ENCODE peak calls at places on chromosomes 2 and 18, in seven cellular contexts. A is GM12878, T is GM12892, O is SK-N-SH, C is HepG2, U is K562, K is H1. N is an unnamed sample.

GRCh38 chr18:25348361-25349130 is 3.4 kb downstream of the ZNF521 start:
- DNase-seq in A (no peak), T (no peak), O (no peak), C (no peak), U (no peak), K (no peak), N (no peak)

GRCh38 chr2:55732854-55733253 is 39.2 kb upstream of the PNPT1 start:
- DNase-seq in A (no peak), T (no peak), O (no peak), C (no peak), U (no peak), K (no peak), N (no peak)

GRCh38 chr2:51410351-51410750 is 378.4 kb upstream of the NRXN1 start:
- DNase-seq in A (no peak), T (no peak), O (no peak), C (no peak), U (no peak), K (no peak), N (no peak)

GRCh38 chr2:157620956-157621355 is 7.7 kb downstream of the ACVR1C start:
- DNase-seq in A (no peak), T (no peak), O (no peak), C (no peak), U (no peak), K (no peak), N (no peak)

GRCh38 chr2:136246086-136246669 is 128.2 kb upstream of the CXCR4 start:
- DNase-seq in A (peak; percentile 60), T (peak; percentile 34), O (peak; percentile 21), C (peak; percentile 16), U (no peak), K (no peak), N (no peak)

GRCh38 chr18:22391571-22392359 is 25.9 kb downstream of the CTAGE1 start:
- DNase-seq in A (no peak), T (no peak), O (peak; percentile 7), C (no peak), U (no peak), K (no peak), N (no peak)

GRCh38 chr2:160252278-160252887 is 52.3 kb upstream of the ITGB6 start:
- DNase-seq in A (no peak), T (no peak), O (peak; percentile 51), C (peak; percentile 22), U (peak; percentile 38), K (no peak), N (no peak)

GRCh38 chr18:10041180-10041579 is 127.4 kb downstream of the VAPA start:
- DNase-seq in A (no peak), T (no peak), O (no peak), C (no peak), U (no peak), K (no peak), N (no peak)

GRCh38 chr2:230924470-230925341 is at the start of gene GPR55:
- DNase-seq in A (peak; percentile 56), T (peak; percentile 65), O (no peak), C (no peak), U (peak; percentile 53), K (no peak), N (no peak)

GRCh38 chr2:235988271-235989015 is 179.7 kb downstream of the GBX2 start:
- DNase-seq in A (no peak), T (no peak), O (no peak), C (no peak), U (no peak), K (no peak), N (no peak)

GRCh38 chr2:209536363-209536762 is 112.5 kb downstream of the MAP2 start:
- DNase-seq in A (no peak), T (no peak), O (no peak), C (no peak), U (no peak), K (no peak), N (no peak)

GRCh38 chr2:12397861-12398260 is 318.9 kb upstream of the TRIB2 start:
- DNase-seq in A (no peak), T (no peak), O (no peak), C (no peak), U (no peak), K (no peak), N (no peak)

GRCh38 chr2:165016772-165017411 is 61.6 kb upstream of the SLC38A11 start:
- DNase-seq in A (no peak), T (no peak), O (peak; percentile 62), C (peak; percentile 48), U (no peak), K (no peak), N (peak; percentile 16)

GRCh38 chr2:46036929-46037328 is 260.3 kb upstream of the EPAS1 start:
- DNase-seq in A (no peak), T (no peak), O (no peak), C (no peak), U (no peak), K (no peak), N (no peak)
- TF ChIP-seq TAF1 in A (no peak), T (no peak), O (no peak), C (no peak), U (no peak), K (no peak), N (no peak)

GRCh38 chr2:120245520-120245835 is 7.2 kb upstream of the RALB start:
- DNase-seq in A (no peak), T (no peak), O (no peak), C (peak; percentile 24), U (no peak), K (no peak), N (no peak)
- TF ChIP-seq POLR2AphosphoS5 in A (no peak), T (no peak), O (no peak), C (no peak), U (no peak), K (no peak), N (no peak)

DNA sequence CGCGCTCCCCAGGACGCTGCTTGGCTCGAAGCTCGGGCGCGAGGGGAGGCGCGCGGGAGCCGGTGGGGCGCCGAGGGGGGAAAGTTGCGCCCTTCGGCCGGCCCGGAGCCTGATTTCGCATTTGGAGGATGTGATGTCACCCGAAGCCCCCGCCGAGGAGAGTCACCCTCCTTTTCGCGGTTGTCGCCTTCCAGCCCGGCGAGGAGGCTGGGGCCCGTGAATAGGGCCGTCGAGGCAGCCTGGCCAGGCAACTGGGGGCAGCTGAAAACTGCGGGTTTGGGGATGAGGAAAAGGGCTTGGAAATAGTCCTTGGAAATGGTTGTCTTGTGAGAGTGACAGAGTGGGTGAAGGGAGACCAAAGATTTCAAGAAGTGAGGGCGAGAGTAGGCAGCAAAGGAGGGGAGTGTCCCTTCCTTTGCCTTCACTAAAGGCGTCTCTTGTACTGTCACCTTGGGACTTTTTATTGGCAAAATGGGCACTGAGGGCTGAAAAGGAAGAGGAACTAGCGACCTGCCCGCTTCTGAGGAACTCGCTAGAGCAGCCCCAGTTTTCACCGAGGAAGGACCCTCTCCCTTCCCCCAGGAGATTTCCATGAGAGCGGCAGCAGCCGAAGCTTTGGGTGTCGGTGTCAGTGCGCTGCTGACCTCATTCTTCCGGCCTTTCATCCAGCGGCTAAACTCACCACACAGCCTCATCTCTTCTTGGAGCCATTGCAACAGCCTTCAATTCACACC is at the start of gene CD8A:
- DNase-seq in A (no peak), T (no peak), O (peak; percentile 20), C (no peak), U (no peak), K (no peak), N (peak; percentile 25)
- TF ChIP-seq TAF1 in A (no peak), T (no peak), O (no peak), C (no peak), U (no peak), K (no peak), N (no peak)

GRCh38 chr2:203808041-203808750 is 59.4 kb upstream of the CTLA4 start:
- DNase-seq in A (no peak), T (no peak), O (no peak), C (no peak), U (no peak), K (no peak), N (no peak)
- TF ChIP-seq POLR2AphosphoS5 in A (no peak), T (no peak), O (peak; percentile 66), C (no peak), U (no peak), K (no peak), N (no peak)

GRCh38 chr18:58529714-58530354 is 99.1 kb downstream of the ALPK2 start:
- DNase-seq in A (no peak), T (no peak), O (peak; percentile 67), C (peak; percentile 69), U (peak; percentile 50), K (peak; percentile 25), N (no peak)
- TF ChIP-seq TAF1 in A (no peak), T (no peak), O (no peak), C (no peak), U (no peak), K (no peak), N (no peak)

GRCh38 chr18:79574938-79575525 is 104.6 kb upstream of the CTDP1 start:
- DNase-seq in A (no peak), T (no peak), O (no peak), C (no peak), U (no peak), K (no peak), N (no peak)
- TF ChIP-seq POLR2AphosphoS5 in A (no peak), T (no peak), O (no peak), C (no peak), U (no peak), K (no peak), N (no peak)

N was measured in GM12891.